ENCODE peak calls at places on chromosomes 4 and X, in nine cellular contexts. One of them, this sample, is unnamed.

GRCh38 chrX:68511255-68511654 is 12.4 kb downstream of the YIPF6 start:
- DNase-seq in heart left ventricle: peak; percentile 17
- DNase-seq in fibroblast of lung: peak; percentile 20
- DNase-seq in A549: peak; percentile 7
- DNase-seq in psoas muscle: no peak
- DNase-seq in Peyer's patch: no peak
- DNase-seq in endodermal cell: peak; percentile 69
- DNase-seq in PC-3: peak; percentile 70
- DNase-seq in suprapubic skin: no peak
- DNase-seq in this sample: no peak

GRCh38 chrX:134020910-134021309 is 35.5 kb upstream of the GPC3 start:
- DNase-seq in heart left ventricle: no peak
- DNase-seq in fibroblast of lung: no peak
- DNase-seq in A549: no peak
- DNase-seq in psoas muscle: no peak
- DNase-seq in Peyer's patch: no peak
- DNase-seq in endodermal cell: no peak
- DNase-seq in PC-3: no peak
- DNase-seq in suprapubic skin: no peak
- DNase-seq in this sample: no peak

GRCh38 chr4:2500547-2500946 is 31.6 kb downstream of the RNF4 start:
- DNase-seq in heart left ventricle: no peak
- DNase-seq in fibroblast of lung: peak; percentile 19
- DNase-seq in A549: no peak
- DNase-seq in psoas muscle: no peak
- DNase-seq in Peyer's patch: no peak
- DNase-seq in endodermal cell: no peak
- DNase-seq in PC-3: no peak
- DNase-seq in suprapubic skin: no peak
- DNase-seq in this sample: no peak

GRCh38 chr4:186570193-186570996 is 15.0 kb upstream of the MTNR1A start:
- DNase-seq in heart left ventricle: no peak
- DNase-seq in fibroblast of lung: peak; percentile 55
- DNase-seq in A549: no peak
- DNase-seq in psoas muscle: no peak
- DNase-seq in Peyer's patch: no peak
- DNase-seq in endodermal cell: no peak
- DNase-seq in PC-3: no peak
- DNase-seq in suprapubic skin: no peak
- DNase-seq in this sample: no peak

GRCh38 chrX:38206542-38206941 is 14.1 kb downstream of the SRPX start:
- DNase-seq in heart left ventricle: no peak
- DNase-seq in fibroblast of lung: no peak
- DNase-seq in A549: no peak
- DNase-seq in psoas muscle: no peak
- DNase-seq in Peyer's patch: no peak
- DNase-seq in endodermal cell: no peak
- DNase-seq in PC-3: no peak
- DNase-seq in suprapubic skin: no peak
- DNase-seq in this sample: no peak

GRCh38 chr4:168388890-168389289 is 70.3 kb upstream of the DDX60 start:
- DNase-seq in heart left ventricle: no peak
- DNase-seq in fibroblast of lung: peak; percentile 66
- DNase-seq in A549: no peak
- DNase-seq in psoas muscle: no peak
- DNase-seq in Peyer's patch: no peak
- DNase-seq in endodermal cell: no peak
- DNase-seq in PC-3: peak; percentile 33
- DNase-seq in suprapubic skin: no peak
- DNase-seq in this sample: no peak

GRCh38 chr4:142452132-142452855 is 393.8 kb downstream of the INPP4B start:
- DNase-seq in heart left ventricle: no peak
- DNase-seq in fibroblast of lung: peak; percentile 64
- DNase-seq in A549: no peak
- DNase-seq in psoas muscle: no peak
- DNase-seq in Peyer's patch: no peak
- DNase-seq in endodermal cell: no peak
- DNase-seq in PC-3: peak; percentile 44
- DNase-seq in suprapubic skin: no peak
- DNase-seq in this sample: no peak

GRCh38 chrX:16207631-16208030 is 40.4 kb downstream of the MAGEB17 start:
- DNase-seq in heart left ventricle: no peak
- DNase-seq in fibroblast of lung: no peak
- DNase-seq in A549: no peak
- DNase-seq in psoas muscle: no peak
- DNase-seq in Peyer's patch: no peak
- DNase-seq in endodermal cell: no peak
- DNase-seq in PC-3: no peak
- DNase-seq in suprapubic skin: no peak
- DNase-seq in this sample: no peak

GRCh38 chr4:29046166-29046565 is 1674.0 kb upstream of the PCDH7 start:
- DNase-seq in heart left ventricle: no peak
- DNase-seq in fibroblast of lung: peak; percentile 47
- DNase-seq in A549: no peak
- DNase-seq in psoas muscle: no peak
- DNase-seq in Peyer's patch: no peak
- DNase-seq in endodermal cell: no peak
- DNase-seq in PC-3: no peak
- DNase-seq in suprapubic skin: no peak
- DNase-seq in this sample: no peak

GRCh38 chr4:15562114-15562513 is 92.4 kb downstream of the CC2D2A start:
- DNase-seq in heart left ventricle: no peak
- DNase-seq in fibroblast of lung: peak; percentile 20
- DNase-seq in A549: no peak
- DNase-seq in psoas muscle: no peak
- DNase-seq in Peyer's patch: no peak
- DNase-seq in endodermal cell: no peak
- DNase-seq in PC-3: no peak
- DNase-seq in suprapubic skin: no peak
- DNase-seq in this sample: no peak

GRCh38 chr4:123037809-123038208 is 115.4 kb upstream of the NUDT6 start:
- DNase-seq in heart left ventricle: no peak
- DNase-seq in fibroblast of lung: peak; percentile 81
- DNase-seq in A549: no peak
- DNase-seq in psoas muscle: no peak
- DNase-seq in Peyer's patch: no peak
- DNase-seq in endodermal cell: no peak
- DNase-seq in PC-3: no peak
- DNase-seq in suprapubic skin: no peak
- DNase-seq in this sample: no peak

GRCh38 chr4:37767546-37767945 is 58.9 kb upstream of the PGM2 start:
- DNase-seq in heart left ventricle: peak; percentile 52
- DNase-seq in fibroblast of lung: peak; percentile 68
- DNase-seq in A549: no peak
- DNase-seq in psoas muscle: peak; percentile 56
- DNase-seq in Peyer's patch: no peak
- DNase-seq in endodermal cell: no peak
- DNase-seq in PC-3: no peak
- DNase-seq in suprapubic skin: peak; percentile 72
- DNase-seq in this sample: no peak

GRCh38 chrX:65723706-65724105 is 56.3 kb downstream of the MSN start:
- DNase-seq in heart left ventricle: no peak
- DNase-seq in fibroblast of lung: no peak
- DNase-seq in A549: no peak
- DNase-seq in psoas muscle: no peak
- DNase-seq in Peyer's patch: no peak
- DNase-seq in endodermal cell: no peak
- DNase-seq in PC-3: no peak
- DNase-seq in suprapubic skin: no peak
- DNase-seq in this sample: no peak

GRCh38 chrX:71911023-71911730 is 532 bp downstream of the NHSL2 start:
- DNase-seq in heart left ventricle: peak; percentile 21
- DNase-seq in fibroblast of lung: peak; percentile 24
- DNase-seq in A549: peak; percentile 42
- DNase-seq in psoas muscle: peak; percentile 21
- DNase-seq in Peyer's patch: no peak
- DNase-seq in endodermal cell: peak; percentile 87
- DNase-seq in PC-3: no peak
- DNase-seq in suprapubic skin: no peak
- DNase-seq in this sample: peak; percentile 6
- TF ChIP-seq CTCF in heart left ventricle: no peak
- TF ChIP-seq CTCF in fibroblast of lung: no peak
- TF ChIP-seq CTCF in A549: peak; percentile 43
- TF ChIP-seq CTCF in psoas muscle: peak; percentile 16
- TF ChIP-seq CTCF in Peyer's patch: no peak
- TF ChIP-seq CTCF in endodermal cell: peak; percentile 76
- TF ChIP-seq CTCF in PC-3: peak; percentile 25
- TF ChIP-seq CTCF in suprapubic skin: no peak
- TF ChIP-seq CTCF in this sample: peak; percentile 27

GRCh38 chr4:71120831-71121524 is 127.5 kb downstream of the DCK start:
- DNase-seq in heart left ventricle: no peak
- DNase-seq in fibroblast of lung: no peak
- DNase-seq in A549: no peak
- DNase-seq in psoas muscle: no peak
- DNase-seq in Peyer's patch: no peak
- DNase-seq in endodermal cell: no peak
- DNase-seq in PC-3: no peak
- DNase-seq in suprapubic skin: no peak
- DNase-seq in this sample: no peak

GRCh38 chr4:71125137-71125536 is 131.7 kb downstream of the DCK start:
- DNase-seq in heart left ventricle: no peak
- DNase-seq in fibroblast of lung: no peak
- DNase-seq in A549: no peak
- DNase-seq in psoas muscle: no peak
- DNase-seq in Peyer's patch: no peak
- DNase-seq in endodermal cell: no peak
- DNase-seq in PC-3: no peak
- DNase-seq in suprapubic skin: no peak
- DNase-seq in this sample: no peak

GRCh38 chr4:71123951-71124350 is 130.5 kb downstream of the DCK start:
- DNase-seq in heart left ventricle: no peak
- DNase-seq in fibroblast of lung: no peak
- DNase-seq in A549: no peak
- DNase-seq in psoas muscle: no peak
- DNase-seq in Peyer's patch: no peak
- DNase-seq in endodermal cell: no peak
- DNase-seq in PC-3: no peak
- DNase-seq in suprapubic skin: no peak
- DNase-seq in this sample: no peak

GRCh38 chr4:71130827-71131603 is 137.6 kb downstream of the DCK start:
- DNase-seq in heart left ventricle: no peak
- DNase-seq in fibroblast of lung: peak; percentile 80
- DNase-seq in A549: peak; percentile 15
- DNase-seq in psoas muscle: no peak
- DNase-seq in Peyer's patch: no peak
- DNase-seq in endodermal cell: no peak
- DNase-seq in PC-3: peak; percentile 61
- DNase-seq in suprapubic skin: no peak
- DNase-seq in this sample: no peak

GRCh38 chr4:71126719-71127118 is 133.3 kb downstream of the DCK start:
- DNase-seq in heart left ventricle: no peak
- DNase-seq in fibroblast of lung: peak; percentile 99
- DNase-seq in A549: peak; percentile 5
- DNase-seq in psoas muscle: no peak
- DNase-seq in Peyer's patch: no peak
- DNase-seq in endodermal cell: no peak
- DNase-seq in PC-3: peak; percentile 98
- DNase-seq in suprapubic skin: no peak
- DNase-seq in this sample: no peak
- H3K27ac ChIP-seq in heart left ventricle: no peak overlapping the region
- H3K27ac ChIP-seq in fibroblast of lung: peak overlapping the region; percentile 90
- H3K27ac ChIP-seq in A549: peak overlapping the region; percentile 53
- H3K27ac ChIP-seq in psoas muscle: no peak overlapping the region
- H3K27ac ChIP-seq in Peyer's patch: no peak overlapping the region
- H3K27ac ChIP-seq in endodermal cell: no peak overlapping the region
- H3K27ac ChIP-seq in PC-3: peak overlapping the region; percentile 77
- H3K27ac ChIP-seq in suprapubic skin: no peak overlapping the region
- H3K27ac ChIP-seq in this sample: no peak overlapping the region

GRCh38 chr4:81470456-81471327 is 1.0 kb downstream of the RASGEF1B start:
- DNase-seq in heart left ventricle: peak; percentile 59
- DNase-seq in fibroblast of lung: no peak
- DNase-seq in A549: no peak
- DNase-seq in psoas muscle: no peak
- DNase-seq in Peyer's patch: peak; percentile 66
- DNase-seq in endodermal cell: peak; percentile 81
- DNase-seq in PC-3: peak; percentile 19
- DNase-seq in suprapubic skin: peak; percentile 74
- DNase-seq in this sample: peak; percentile 50
- TF ChIP-seq CTCF in heart left ventricle: no peak
- TF ChIP-seq CTCF in fibroblast of lung: no peak
- TF ChIP-seq CTCF in A549: no peak
- TF ChIP-seq CTCF in psoas muscle: no peak
- TF ChIP-seq CTCF in Peyer's patch: no peak
- TF ChIP-seq CTCF in endodermal cell: no peak
- TF ChIP-seq CTCF in PC-3: no peak
- TF ChIP-seq CTCF in suprapubic skin: no peak
- TF ChIP-seq CTCF in this sample: no peak

GRCh38 chr4:69830529-69831269 is 29.2 kb downstream of the SULT1E1 start:
- DNase-seq in heart left ventricle: no peak
- DNase-seq in fibroblast of lung: peak; percentile 27
- DNase-seq in A549: no peak
- DNase-seq in psoas muscle: no peak
- DNase-seq in Peyer's patch: peak; percentile 61
- DNase-seq in endodermal cell: peak; percentile 66
- DNase-seq in PC-3: peak; percentile 83
- DNase-seq in suprapubic skin: no peak
- DNase-seq in this sample: no peak

GRCh38 chr4:69833251-69833650 is 26.7 kb downstream of the SULT1E1 start:
- DNase-seq in heart left ventricle: no peak
- DNase-seq in fibroblast of lung: no peak
- DNase-seq in A549: no peak
- DNase-seq in psoas muscle: no peak
- DNase-seq in Peyer's patch: no peak
- DNase-seq in endodermal cell: no peak
- DNase-seq in PC-3: no peak
- DNase-seq in suprapubic skin: no peak
- DNase-seq in this sample: no peak

GRCh38 chr4:69831270-69831627 is 28.7 kb downstream of the SULT1E1 start:
- DNase-seq in heart left ventricle: no peak
- DNase-seq in fibroblast of lung: no peak
- DNase-seq in A549: no peak
- DNase-seq in psoas muscle: no peak
- DNase-seq in Peyer's patch: no peak
- DNase-seq in endodermal cell: no peak
- DNase-seq in PC-3: no peak
- DNase-seq in suprapubic skin: no peak
- DNase-seq in this sample: no peak

GRCh38 chr4:69832326-69833030 is 27.5 kb downstream of the SULT1E1 start:
- DNase-seq in heart left ventricle: no peak
- DNase-seq in fibroblast of lung: no peak
- DNase-seq in A549: no peak
- DNase-seq in psoas muscle: no peak
- DNase-seq in Peyer's patch: peak; percentile 80
- DNase-seq in endodermal cell: peak; percentile 60
- DNase-seq in PC-3: no peak
- DNase-seq in suprapubic skin: no peak
- DNase-seq in this sample: no peak

DNA sequence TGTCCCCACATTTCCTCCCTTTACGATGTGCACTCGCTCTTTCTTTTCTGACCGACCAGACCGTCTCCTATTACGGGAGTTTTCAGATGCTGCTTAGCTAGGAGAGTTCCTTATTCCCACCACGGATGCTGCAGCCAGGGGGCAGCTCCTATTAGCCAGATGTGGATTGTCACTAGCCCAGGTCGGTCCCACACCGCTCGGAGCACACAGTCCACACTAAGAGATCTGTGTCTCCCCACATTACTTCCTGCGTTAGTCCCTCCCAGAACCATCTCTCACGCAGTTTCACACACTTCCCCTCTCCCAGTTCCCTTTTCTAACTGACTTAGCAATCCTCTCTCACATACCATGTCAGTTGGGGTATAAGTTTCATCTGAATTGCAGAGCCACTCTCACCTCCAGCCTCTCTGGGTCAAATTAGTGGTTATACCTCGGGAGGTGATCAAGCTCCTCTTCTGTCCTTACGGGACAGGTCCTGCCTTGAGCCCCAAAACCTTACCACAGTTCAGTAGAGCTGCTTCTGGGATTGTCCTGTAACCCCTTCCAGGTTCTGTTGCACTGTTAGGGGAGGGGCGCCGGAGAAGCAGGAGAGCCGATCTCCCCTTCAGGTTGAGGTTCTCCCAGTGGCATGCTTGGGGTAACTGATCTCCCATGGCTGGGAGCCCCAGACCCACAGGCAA is 28.2 kb downstream of the SULT1E1 start:
- DNase-seq in heart left ventricle: peak; percentile 30
- DNase-seq in fibroblast of lung: no peak
- DNase-seq in A549: no peak
- DNase-seq in psoas muscle: no peak
- DNase-seq in Peyer's patch: peak; percentile 70
- DNase-seq in endodermal cell: no peak
- DNase-seq in PC-3: no peak
- DNase-seq in suprapubic skin: no peak
- DNase-seq in this sample: no peak
- H3K27ac ChIP-seq in heart left ventricle: no peak overlapping the region
- H3K27ac ChIP-seq in fibroblast of lung: no peak overlapping the region
- H3K27ac ChIP-seq in A549: no peak overlapping the region
- H3K27ac ChIP-seq in psoas muscle: no peak overlapping the region
- H3K27ac ChIP-seq in Peyer's patch: peak overlapping the region; percentile 87
- H3K27ac ChIP-seq in endodermal cell: no peak overlapping the region
- H3K27ac ChIP-seq in PC-3: no peak overlapping the region
- H3K27ac ChIP-seq in suprapubic skin: no peak overlapping the region
- H3K27ac ChIP-seq in this sample: no peak overlapping the region

This sample was measured in CD4-positive, alpha-beta T cell.